ENCODE peak calls at places on chromosomes 3 and 15, in five cellular contexts. B is ureter; A is T-helper 2 cell; W is coronary artery; R is stimulated activated naive CD8-positive, alpha-beta T cell treated with anti-CD3 and anti-CD28 coated beads, Interleukin-15, amount 100 ng/mL, for 72 hours. T is an unnamed sample.

GRCh38 chr3:167489571-167489970 is 15.7 kb upstream of the SERPINI2 start:
- DNase-seq in W (no peak), A (no peak), R (no peak), B (no peak), T (no peak)

GRCh38 chr3:162863579-162863978 is 1367.0 kb downstream of the OTOL1 start:
- DNase-seq in W (no peak), R (no peak), A (no peak), B (no peak), T (no peak)

GRCh38 chr3:69462826-69463100 is 76.9 kb upstream of the FRMD4B start:
- DNase-seq in A (no peak), W (no peak), R (no peak), B (no peak), T (no peak)

GRCh38 chr15:101827257-101827656 is 15.3 kb downstream of the OR4F15 start:
- DNase-seq in B (no peak), A (no peak), R (no peak), W (no peak), T (no peak)

GRCh38 chr15:75349851-75350588 is 3.2 kb downstream of the NEIL1 start:
- DNase-seq in A (no peak), R (peak), W (no peak), B (peak), T (no peak)

GRCh38 chr15:98077186-98077585 is 116.7 kb downstream of the ARRDC4 start:
- DNase-seq in B (no peak), R (no peak), A (no peak), W (no peak), T (no peak)

GRCh38 chr3:52372822-52373504 is 56.8 kb downstream of the DNAH1 start:
- DNase-seq in A (no peak), R (no peak), W (no peak), B (no peak), T (no peak)

GRCh38 chr3:188568750-188569149 is 414.8 kb downstream of the LPP start:
- DNase-seq in R (no peak), W (no peak), A (no peak), B (no peak), T (no peak)

GRCh38 chr3:30347679-30348216 is 258.7 kb upstream of the TGFBR2 start:
- DNase-seq in R (peak), B (no peak), W (no peak), A (no peak), T (peak)

GRCh38 chr3:71805199-71805598 is 20.3 kb upstream of the PROK2 start:
- DNase-seq in R (no peak), B (no peak), W (no peak), A (no peak), T (no peak)

GRCh38 chr3:194275231-194275671 is 75.9 kb downstream of the CPN2 start:
- DNase-seq in A (no peak), B (no peak), W (peak), R (no peak), T (no peak)

GRCh38 chr3:94137377-94137776 is 74.5 kb downstream of the NSUN3 start:
- DNase-seq in A (no peak), R (no peak), B (no peak), W (no peak), T (no peak)

GRCh38 chr15:45112592-45113379 is 1.2 kb downstream of the DUOX2 start:
- DNase-seq in B (no peak), W (no peak), R (no peak), A (no peak), T (no peak)

GRCh38 chr3:10946526-10946925 is 46.0 kb upstream of the SLC6A1 start:
- DNase-seq in R (no peak), W (no peak), B (peak), A (no peak), T (no peak)

GRCh38 chr15:101371519-101371918 is 76.5 kb upstream of the SNRPA1 start:
- DNase-seq in B (no peak), W (no peak), A (no peak), R (no peak), T (no peak)

GRCh38 chr15:67259806-67260205 is 5.2 kb downstream of the IQCH start:
- DNase-seq in A (no peak), B (no peak), R (no peak), W (no peak), T (no peak)

GRCh38 chr3:100455841-100456550 is 36.4 kb upstream of the TMEM45A start:
- DNase-seq in B (no peak), W (no peak), A (no peak), R (no peak), T (no peak)

GRCh38 chr3:42229942-42230688 is 35.9 kb downstream of the CCK start:
- DNase-seq in W (no peak), R (no peak), B (no peak), A (no peak), T (no peak)

GRCh38 chr3:62558549-62559112 is 185.3 kb upstream of the FEZF2 start:
- DNase-seq in W (no peak), A (no peak), R (no peak), B (no peak), T (no peak)

GRCh38 chr3:13308406-13308805 is 111.7 kb downstream of the NUP210 start:
- DNase-seq in B (no peak), R (no peak), A (no peak), W (no peak), T (no peak)

GRCh38 chr15:79412010-79412409 is 20.1 kb upstream of the MINAR1 start:
- DNase-seq in A (no peak), B (no peak), W (no peak), R (no peak), T (no peak)

GRCh38 chr15:59111267-59111666 is 6.3 kb downstream of the CCNB2 start:
- DNase-seq in W (no peak), B (no peak), R (no peak), A (no peak), T (no peak)

GRCh38 chr3:194220776-194221735 is 85.1 kb downstream of the HES1 start:
- DNase-seq in W (peak), B (no peak), A (no peak), R (no peak), T (no peak)

GRCh38 chr3:46989146-46989810 is 9.8 kb downstream of the NBEAL2 start:
- DNase-seq in W (no peak), R (no peak), B (no peak), A (no peak), T (no peak)

GRCh38 chr15:53978248-53978906 is at the start of gene UNC13C:
- DNase-seq in A (no peak), B (peak), R (no peak), W (no peak), T (no peak)

GRCh38 chr3:56257826-56258225 is 210.4 kb downstream of the ERC2 start:
- DNase-seq in A (no peak), B (no peak), R (no peak), W (no peak), T (no peak)

GRCh38 chr15:89673162-89673506 is 6.0 kb downstream of the PLIN1 start:
- DNase-seq in W (no peak), A (no peak), B (peak), R (peak), T (no peak)

GRCh38 chr3:57670543-57670942 is 22.3 kb downstream of the DENND6A start:
- DNase-seq in W (no peak), A (no peak), R (no peak), B (no peak), T (no peak)

GRCh38 chr15:53808058-53808703 is 48.7 kb upstream of the WDR72 start:
- DNase-seq in A (no peak), R (no peak), W (no peak), B (no peak), T (no peak)

GRCh38 chr15:63381301-63382192 is at the start of gene CA12:
- DNase-seq in B (peak), W (no peak), R (peak), A (no peak), T (peak)

GRCh38 chr3:42118762-42119361 is 27.7 kb downstream of the TRAK1 start:
- DNase-seq in B (no peak), W (no peak), A (no peak), R (no peak), T (no peak)

GRCh38 chr3:135155228-135155627 is 360.2 kb downstream of the EPHB1 start:
- DNase-seq in R (no peak), W (no peak), A (no peak), B (no peak), T (no peak)

GRCh38 chr15:57890351-57890750 is 175.2 kb downstream of the ALDH1A2 start:
- DNase-seq in B (no peak), R (no peak), W (no peak), A (no peak), T (no peak)

GRCh38 chr3:16174389-16174788 is at the start of gene GALNT15:
- DNase-seq in B (peak), W (peak), A (no peak), R (no peak), T (peak)

GRCh38 chr15:101162701-101163483 is 89.0 kb downstream of the CHSY1 start:
- DNase-seq in A (no peak), R (no peak), B (no peak), W (no peak), T (no peak)

GRCh38 chr3:65412591-65412990 is 626.1 kb downstream of the MAGI1 start:
- DNase-seq in W (no peak), B (no peak), A (no peak), R (no peak), T (no peak)

GRCh38 chr15:77909131-77909940 is 168.2 kb downstream of the TBC1D2B start:
- DNase-seq in B (no peak), R (no peak), A (no peak), W (peak), T (no peak)

T was measured in skeletal muscle cell.